ENCODE peak calls at places on chromosomes 6 and 20, in nine cellular contexts. F, H, E, D, P, R, Y, W and N are unnamed samples.
A peak's percentile ranks its signal among the peaks of the same experiment; 100 is the strongest.

GRCh38 chr6:157269261-157269794 is 54.0 kb downstream of the TMEM242 start:
- DNase-seq in F (no peak), H (peak; percentile 63), E (no peak), D (no peak), P (no peak), R (peak; percentile 56), Y (no peak), W (no peak), N (peak; percentile 86)

GRCh38 chr20:25632940-25633790 is 9.4 kb upstream of the NANP start:
- DNase-seq in F (no peak), H (no peak), E (no peak), D (no peak), P (no peak), R (no peak), Y (no peak), W (no peak), N (no peak)

GRCh38 chr6:89792881-89793280 is 26.7 kb downstream of the MDN1 start:
- DNase-seq in F (no peak), H (no peak), E (no peak), D (peak; percentile 35), P (no peak), R (peak; percentile 13), Y (no peak), W (peak; percentile 67), N (no peak)

GRCh38 chr20:13349240-13349604 is 128.1 kb downstream of the ISM1 start:
- DNase-seq in F (no peak), H (no peak), E (no peak), D (no peak), P (no peak), R (no peak), Y (no peak), W (no peak), N (no peak)

GRCh38 chr20:61493798-61494305 is 241.8 kb downstream of the CDH4 start:
- DNase-seq in F (no peak), H (no peak), E (no peak), D (no peak), P (no peak), R (no peak), Y (no peak), W (no peak), N (no peak)

GRCh38 chr20:1324598-1325172 is 4.3 kb downstream of the SDCBP2 start:
- DNase-seq in F (no peak), H (no peak), E (peak; percentile 19), D (peak; percentile 31), P (no peak), R (no peak), Y (no peak), W (peak; percentile 75), N (peak; percentile 36)

GRCh38 chr20:44496976-44497375 is 21.3 kb downstream of the TTPAL start:
- DNase-seq in F (no peak), H (no peak), E (no peak), D (no peak), P (no peak), R (no peak), Y (no peak), W (no peak), N (no peak)

GRCh38 chr20:19943021-19943659 is 74.0 kb upstream of the NAA20 start:
- DNase-seq in F (no peak), H (peak; percentile 91), E (no peak), D (no peak), P (no peak), R (no peak), Y (no peak), W (no peak), N (no peak)

GRCh38 chr6:53059648-53060589 is 5.3 kb upstream of the FBXO9 start:
- DNase-seq in F (no peak), H (no peak), E (no peak), D (no peak), P (no peak), R (no peak), Y (no peak), W (peak; percentile 34), N (no peak)

GRCh38 chr6:154197176-154197850 is 158.3 kb downstream of the OPRM1 start:
- DNase-seq in F (no peak), H (no peak), E (no peak), D (no peak), P (no peak), R (no peak), Y (no peak), W (no peak), N (no peak)

GRCh38 chr6:3711776-3712175 is 39.7 kb downstream of the PXDC1 start:
- DNase-seq in F (no peak), H (no peak), E (no peak), D (no peak), P (no peak), R (no peak), Y (no peak), W (no peak), N (no peak)

GRCh38 chr6:53926505-53926904 is 131.7 kb downstream of the LRRC1 start:
- DNase-seq in F (no peak), H (peak; percentile 37), E (no peak), D (no peak), P (no peak), R (no peak), Y (no peak), W (no peak), N (no peak)

GRCh38 chr6:159899994-159900745 is 9.4 kb downstream of the MAS1 start:
- DNase-seq in F (no peak), H (no peak), E (no peak), D (no peak), P (no peak), R (no peak), Y (no peak), W (no peak), N (no peak)

GRCh38 chr20:1045860-1046418 is 43.8 kb upstream of the RSPO4 start:
- DNase-seq in F (no peak), H (no peak), E (no peak), D (no peak), P (no peak), R (no peak), Y (no peak), W (no peak), N (no peak)

GRCh38 chr20:36479938-36480337 is 61.4 kb upstream of the MYL9 start:
- DNase-seq in F (no peak), H (no peak), E (no peak), D (no peak), P (no peak), R (no peak), Y (no peak), W (no peak), N (no peak)

GRCh38 chr20:36478137-36478905 is 63.0 kb upstream of the MYL9 start:
- DNase-seq in F (no peak), H (no peak), E (no peak), D (no peak), P (no peak), R (no peak), Y (no peak), W (no peak), N (no peak)

GRCh38 chr20:36482044-36482473 is 59.3 kb upstream of the MYL9 start:
- DNase-seq in F (no peak), H (no peak), E (no peak), D (no peak), P (no peak), R (no peak), Y (no peak), W (peak; percentile 37), N (no peak)

GRCh38 chr20:36481380-36482043 is 59.8 kb upstream of the MYL9 start:
- DNase-seq in F (no peak), H (no peak), E (no peak), D (no peak), P (no peak), R (no peak), Y (no peak), W (no peak), N (no peak)

GRCh38 chr20:36480456-36481048 is 60.8 kb upstream of the MYL9 start:
- DNase-seq in F (no peak), H (no peak), E (no peak), D (no peak), P (no peak), R (no peak), Y (no peak), W (no peak), N (no peak)
- TF ChIP-seq POLR2A in F (no peak), H (no peak), E (no peak), D (no peak), P (no peak), R (no peak), Y (no peak), W (no peak), N (no peak)

DNA sequence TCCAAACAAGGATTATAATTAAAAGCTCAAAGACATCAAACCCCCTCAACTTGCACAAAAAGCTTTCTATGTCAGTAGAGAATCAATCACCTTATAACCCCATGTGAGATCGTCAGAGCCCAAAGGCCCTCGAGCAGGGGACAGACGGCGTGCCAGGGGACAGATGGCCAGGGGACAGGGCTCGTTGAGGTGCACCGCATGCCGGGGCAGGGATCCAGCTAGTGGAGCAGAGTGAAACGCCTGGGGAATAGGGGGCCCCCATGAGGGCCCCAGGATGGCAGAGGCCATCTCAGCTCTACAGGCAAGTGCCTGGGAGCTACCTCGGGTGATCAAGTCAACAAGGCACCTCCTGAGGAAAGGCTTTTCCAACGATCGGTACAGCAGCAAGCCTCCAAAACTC is 28.6 kb downstream of the DIDO1 start:
- DNase-seq in F (no peak), H (no peak), E (no peak), D (no peak), P (no peak), R (no peak), Y (no peak), W (no peak), N (no peak)
- TF ChIP-seq POLR2A in F (no peak), H (no peak), E (peak; percentile 21), D (no peak), P (no peak), R (no peak), Y (no peak), W (no peak), N (no peak)

DNA sequence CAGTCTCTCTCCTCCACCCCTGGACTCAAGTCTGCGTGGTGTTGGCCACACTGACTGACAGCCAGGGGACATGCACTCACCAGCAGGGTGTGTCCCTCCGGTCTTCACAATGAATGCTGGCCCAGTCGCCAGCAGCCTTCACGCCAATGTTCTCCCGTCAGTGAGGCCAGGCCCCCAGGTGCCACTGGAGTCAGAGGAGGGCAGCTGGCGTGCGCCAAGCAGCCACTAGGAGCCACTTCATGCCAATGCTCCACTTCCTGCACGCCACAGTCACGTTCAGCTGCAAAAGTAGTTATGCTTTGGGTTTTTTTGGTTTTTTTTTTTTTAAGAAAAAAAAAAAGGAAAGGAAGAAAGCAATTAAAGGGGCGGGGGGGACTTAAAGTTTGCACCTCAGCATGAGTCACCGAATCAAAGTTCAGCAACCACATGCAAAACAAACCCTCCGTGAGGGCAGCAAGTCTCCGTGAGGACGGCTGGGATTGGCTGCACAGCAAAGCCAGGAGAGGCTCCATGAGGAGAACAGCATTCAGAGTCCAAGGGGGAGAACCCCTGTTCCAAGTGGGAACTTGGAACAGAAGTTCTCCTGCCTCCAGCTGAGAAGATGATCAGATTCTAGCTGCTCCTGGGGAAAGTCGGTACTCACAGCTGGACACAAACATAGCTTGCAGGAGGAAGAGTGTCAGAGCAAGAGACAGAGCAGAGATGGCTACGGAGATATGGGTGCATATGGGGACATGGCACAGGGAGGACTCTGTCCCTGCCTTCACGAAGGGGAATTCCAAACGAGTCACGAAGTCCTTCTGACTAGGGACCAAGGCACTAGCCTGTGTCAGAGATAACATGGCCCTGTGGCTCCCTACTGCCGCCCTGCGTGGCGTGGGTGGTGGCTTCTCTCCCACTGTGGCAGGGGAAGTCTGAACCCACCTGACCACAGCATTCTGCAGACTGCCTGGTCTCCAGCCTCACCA is at the start of gene ZC3H12D:
- DNase-seq in F (no peak), H (no peak), E (no peak), D (no peak), P (peak; percentile 85), R (peak; percentile 84), Y (no peak), W (peak; percentile 24), N (peak; percentile 75)
- TF ChIP-seq POLR2A in F (no peak), H (no peak), E (no peak), D (no peak), P (peak; percentile 65), R (peak; percentile 47), Y (peak; percentile 13), W (no peak), N (no peak)

GRCh38 chr6:165704001-165704748 is 41.1 kb upstream of the PDE10A start:
- DNase-seq in F (no peak), H (peak; percentile 24), E (no peak), D (no peak), P (no peak), R (no peak), Y (no peak), W (no peak), N (no peak)
- TF ChIP-seq POLR2A in F (no peak), H (no peak), E (no peak), D (no peak), P (no peak), R (no peak), Y (no peak), W (no peak), N (no peak)